ENCODE peak calls at places on chromosomes 11 and 22, in four cellular contexts. A, W, O and E are unnamed samples.

GRCh38 chr11:12542186-12542935 is 131.9 kb upstream of the TEAD1 start:
- DNase-seq in W (no peak), O (no peak), A (no peak), E (no peak)

GRCh38 chr22:48842976-48843375 is 984.7 kb downstream of the BRD1 start:
- DNase-seq in A (no peak), O (no peak), W (no peak), E (no peak)

GRCh38 chr11:118088531-118088930 is 1.8 kb upstream of the SMIM35 start:
- DNase-seq in W (no peak), A (peak; percentile 25), O (no peak), E (no peak)

GRCh38 chr22:43420991-43421665 is 9.3 kb downstream of the MPPED1 start:
- DNase-seq in O (no peak), A (no peak), W (no peak), E (no peak)

GRCh38 chr11:60970369-60970774 is 1.1 kb upstream of the CD6 start:
- DNase-seq in W (peak; percentile 73), A (peak; percentile 16), O (no peak), E (peak; percentile 70)

GRCh38 chr22:19121631-19122142 is 525 bp downstream of the DGCR2 start:
- DNase-seq in W (peak; percentile 77), O (no peak), A (no peak), E (peak; percentile 88)

GRCh38 chr11:100876826-100877545 is 189.9 kb downstream of the ARHGAP42 start:
- DNase-seq in O (peak; percentile 21), A (no peak), W (no peak), E (no peak)

GRCh38 chr11:15114501-15115475 is at the start of gene INSC:
- DNase-seq in O (no peak), W (peak; percentile 85), A (no peak), E (no peak)

GRCh38 chr11:34274712-34275398 is 83.0 kb downstream of the ABTB2 start:
- DNase-seq in A (no peak), W (peak; percentile 56), O (no peak), E (no peak)

GRCh38 chr11:62688481-62688880 is 849 bp downstream of the LRRN4CL start:
- DNase-seq in O (no peak), A (no peak), W (no peak), E (no peak)

GRCh38 chr11:126751242-126751641 is 249.3 kb downstream of the KIRREL3 start:
- DNase-seq in A (no peak), O (no peak), W (no peak), E (no peak)

GRCh38 chr22:32830957-32831356 is 29.5 kb downstream of the TIMP3 start:
- DNase-seq in W (no peak), O (no peak), A (no peak), E (no peak)

GRCh38 chr11:119722281-119722794 is 6.7 kb downstream of the NECTIN1 start:
- DNase-seq in A (no peak), O (no peak), W (no peak), E (no peak)

GRCh38 chr22:17477401-17477833 is 85.9 kb upstream of the SLC25A18 start:
- DNase-seq in O (no peak), W (no peak), A (no peak), E (no peak)

GRCh38 chr22:17266261-17266971 is 47.2 kb upstream of the ADA2 start:
- DNase-seq in A (no peak), W (no peak), O (no peak), E (no peak)

GRCh38 chr22:26513852-26514251 is 1.6 kb upstream of the TFIP11 start:
- DNase-seq in A (no peak), O (no peak), W (no peak), E (no peak)

GRCh38 chr11:101870510-101870909 is 44.3 kb upstream of the CEP126 start:
- DNase-seq in O (no peak), W (no peak), A (no peak), E (no peak)

GRCh38 chr11:62402226-62402625 is 16.6 kb upstream of the SCGB1A1 start:
- DNase-seq in O (no peak), A (no peak), W (no peak), E (no peak)

GRCh38 chr22:39454385-39454871 is 2.4 kb upstream of the MGAT3 start:
- DNase-seq in W (no peak), A (no peak), O (no peak), E (no peak)

GRCh38 chr11:59901306-59901705 is 22.7 kb downstream of the OOSP3 start:
- DNase-seq in A (no peak), W (no peak), O (no peak), E (no peak)

DNA sequence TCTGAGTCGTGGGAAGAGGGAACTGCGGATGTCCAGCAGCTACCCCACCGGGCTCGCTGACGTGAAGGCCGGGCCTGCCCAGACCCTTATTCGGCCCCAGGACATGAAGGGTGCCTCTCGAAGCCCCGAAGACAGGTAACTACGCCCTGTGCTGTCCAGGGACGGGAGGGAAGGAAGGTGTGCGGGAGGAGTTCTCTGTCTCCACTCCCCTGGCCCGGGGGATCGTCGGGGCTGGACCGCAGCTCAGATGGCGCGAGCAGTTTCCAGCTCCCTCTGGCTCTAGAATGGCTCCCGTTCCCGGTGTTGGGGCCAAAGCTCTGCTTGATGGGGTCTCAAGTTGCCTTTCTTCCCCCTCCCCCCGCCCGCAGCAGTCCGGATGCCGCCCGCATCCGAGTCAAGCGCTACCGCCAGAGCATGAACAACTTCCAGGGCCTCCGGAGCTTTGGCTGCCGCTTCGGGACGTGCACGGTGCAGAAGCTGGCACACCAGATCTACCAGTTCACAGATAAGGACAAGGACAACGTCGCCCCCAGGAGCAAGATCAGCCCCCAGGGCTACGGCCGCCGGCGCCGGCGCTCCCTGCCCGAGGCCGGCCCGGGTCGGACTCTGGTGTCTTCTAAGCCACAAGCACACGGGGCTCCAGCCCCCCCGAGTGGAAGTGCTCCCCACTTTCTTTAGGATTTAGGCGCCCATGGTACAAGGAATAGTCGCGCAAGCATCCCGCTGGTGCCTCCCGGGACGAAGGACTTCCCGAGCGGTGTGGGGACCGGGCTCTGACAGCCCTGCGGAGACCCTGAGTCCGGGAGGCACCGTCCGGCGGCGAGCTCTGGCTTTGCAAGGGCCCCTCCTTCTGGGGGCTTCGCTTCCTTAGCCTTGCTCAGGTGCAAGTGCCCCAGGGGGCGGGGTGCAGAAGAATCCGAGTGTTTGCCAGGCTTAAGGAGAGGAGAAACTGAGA is 1.4 kb downstream of the ADM start:
- DNase-seq in O (no peak), A (no peak), W (peak; percentile 64), E (no peak)
- TF ChIP-seq GABPA in O (no peak), A (no peak), W (no peak), E (no peak)

GRCh38 chr22:41919357-41920224 is 4.7 kb upstream of the SHISA8 start:
- DNase-seq in W (peak; percentile 74), O (peak; percentile 72), A (no peak), E (peak; percentile 62)
- TF ChIP-seq GABPA in W (no peak), O (no peak), A (no peak), E (no peak)

DNA sequence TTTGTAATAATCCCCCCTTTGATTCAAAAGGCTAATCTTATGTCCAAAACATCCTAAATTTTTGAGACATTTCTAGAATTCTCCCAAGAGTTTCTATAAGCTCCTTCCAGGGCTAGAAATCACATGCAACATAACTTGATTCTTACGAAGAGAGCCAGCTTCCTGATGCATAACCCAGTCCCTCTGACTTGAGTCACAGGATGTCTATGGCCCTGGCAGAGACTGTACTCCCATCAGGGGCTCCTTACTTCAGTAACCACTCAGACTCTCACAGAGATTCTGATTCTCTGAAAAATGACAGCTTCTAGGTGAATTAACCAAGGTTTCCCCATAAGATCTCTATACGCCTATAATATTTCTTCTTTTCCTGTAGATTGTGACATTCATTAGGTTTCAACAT is 112.7 kb downstream of the SLC36A4 start:
- DNase-seq in A (no peak), O (no peak), W (no peak), E (no peak)
- TF ChIP-seq GABPA in A (no peak), O (no peak), W (no peak), E (no peak)

DNA sequence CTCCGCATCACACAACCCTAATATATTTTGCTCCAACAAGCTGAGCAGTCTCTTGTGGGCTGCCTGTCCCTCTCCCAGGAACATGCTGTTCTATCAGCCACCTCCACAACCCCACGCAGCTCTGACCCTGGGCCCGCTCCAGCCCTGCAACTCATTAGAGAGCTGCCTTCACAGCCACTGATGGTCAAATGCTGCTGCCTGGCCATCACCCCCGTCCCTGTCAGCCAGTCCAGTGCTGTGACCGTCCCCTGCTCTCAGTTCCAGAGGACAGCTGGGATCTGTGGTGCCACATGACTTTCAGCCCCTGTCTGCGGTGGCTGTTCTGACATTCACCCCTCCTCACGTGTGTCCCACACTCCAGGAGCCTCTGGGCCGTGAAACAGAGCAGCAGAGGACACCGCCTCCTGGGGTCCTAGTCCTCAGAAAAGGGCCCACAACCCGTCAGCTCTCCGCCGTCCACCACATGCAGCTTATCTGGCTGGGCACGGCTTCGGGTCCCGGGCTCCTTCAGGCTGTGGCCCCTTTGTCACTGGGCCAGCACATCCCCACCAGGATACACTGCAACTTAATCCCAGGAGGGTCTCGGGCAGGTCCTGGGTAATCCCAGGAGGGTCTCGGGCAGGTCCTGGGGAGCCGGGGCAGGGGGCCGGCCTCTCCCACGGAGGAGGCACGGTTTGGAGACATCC is 14.9 kb downstream of the CRELD2 start:
- DNase-seq in W (peak; percentile 61), A (no peak), O (no peak), E (no peak)
- TF ChIP-seq GABPA in W (no peak), A (no peak), O (no peak), E (no peak)

GRCh38 chr11:97786961-97787360 is 1233.8 kb upstream of the CNTN5 start:
- DNase-seq in A (no peak), O (no peak), W (no peak), E (no peak)
- TF ChIP-seq GABPA in A (no peak), O (no peak), W (no peak), E (no peak)